ENCODE peak calls at places on chromosomes 16 and 17, in six cellular contexts. J is A549, T is stomach, U is endothelial cell of umbilical vein, M is HCT116, D is uterus. O is an unnamed sample.

GRCh38 chr16:6019490-6019991 is 921.9 kb upstream of the EEF2KMT start:
- DNase-seq in J (no peak), T (no peak), U (no peak), M (no peak), D (no peak), O (no peak)

GRCh38 chr17:31508310-31509094 is 117.0 kb downstream of the RAB11FIP4 start:
- DNase-seq in J (peak), T (peak), U (no peak), M (no peak), D (no peak), O (no peak)

GRCh38 chr17:78563189-78564145 is 13.7 kb downstream of the DNAH17 start:
- DNase-seq in J (no peak), T (peak), U (peak), M (no peak), D (peak), O (no peak)

GRCh38 chr17:2442166-2442565 is 41.3 kb upstream of the MNT start:
- DNase-seq in J (peak), T (no peak), U (no peak), M (no peak), D (no peak), O (no peak)

GRCh38 chr17:29577778-29578211 is 9.3 kb downstream of the TP53I13 start:
- DNase-seq in J (no peak), T (no peak), U (no peak), M (no peak), D (peak), O (no peak)

GRCh38 chr16:21101631-21102420 is 48.8 kb downstream of the DNAH3 start:
- DNase-seq in J (peak), T (peak), U (no peak), M (peak), D (no peak), O (no peak)

GRCh38 chr17:10116267-10116666 is 82.1 kb downstream of the GAS7 start:
- DNase-seq in J (no peak), T (no peak), U (no peak), M (no peak), D (no peak), O (no peak)

GRCh38 chr16:74695450-74696422 is 4.9 kb downstream of the MLKL start:
- DNase-seq in J (peak), T (peak), U (peak), M (peak), D (peak), O (peak)

GRCh38 chr17:34706029-34706428 is 126.6 kb downstream of the TMEM132E start:
- DNase-seq in J (no peak), T (no peak), U (no peak), M (no peak), D (no peak), O (no peak)

GRCh38 chr17:17971431-17972125 is 622 bp downstream of the TOM1L2 start:
- DNase-seq in J (peak), T (peak), U (peak), M (no peak), D (peak), O (no peak)

GRCh38 chr16:69105501-69106361 is at the start of gene HAS3:
- DNase-seq in J (peak), T (peak), U (peak), M (peak), D (no peak), O (peak)

GRCh38 chr17:75856062-75856681 is 1.0 kb upstream of the WBP2 start:
- DNase-seq in J (peak), T (peak), U (peak), M (no peak), D (no peak), O (no peak)

GRCh38 chr16:83682858-83683235 is 124.9 kb upstream of the HSBP1 start:
- DNase-seq in J (no peak), T (no peak), U (no peak), M (no peak), D (no peak), O (no peak)

GRCh38 chr16:57628782-57629181 is 352 bp downstream of the ADGRG1 start:
- DNase-seq in J (no peak), T (no peak), U (no peak), M (no peak), D (no peak), O (no peak)

GRCh38 chr16:57626420-57627170 is 1.8 kb upstream of the ADGRG1 start:
- DNase-seq in J (no peak), T (no peak), U (no peak), M (no peak), D (no peak), O (no peak)

GRCh38 chr16:57629516-57630401 is 1.3 kb downstream of the ADGRG1 start:
- DNase-seq in J (no peak), T (no peak), U (no peak), M (no peak), D (no peak), O (no peak)

GRCh38 chr16:57627184-57627871 is 1.1 kb upstream of the ADGRG1 start:
- DNase-seq in J (peak), T (no peak), U (peak), M (no peak), D (no peak), O (peak)

GRCh38 chr16:57628008-57628781 is at the start of gene ADGRG1:
- DNase-seq in J (peak), T (peak), U (peak), M (peak), D (peak), O (peak)
- TF ChIP-seq POLR2A in J (peak), T (no peak), U (no peak), M (no peak), D (peak), O (peak)

GRCh38 chr17:8222630-8223355 is 12.4 kb upstream of the AURKB start:
- DNase-seq in J (peak), T (peak), U (peak), M (peak), D (peak), O (peak)
- TF ChIP-seq POLR2A in J (peak), T (no peak), U (peak), M (peak), D (peak), O (peak)

DNA sequence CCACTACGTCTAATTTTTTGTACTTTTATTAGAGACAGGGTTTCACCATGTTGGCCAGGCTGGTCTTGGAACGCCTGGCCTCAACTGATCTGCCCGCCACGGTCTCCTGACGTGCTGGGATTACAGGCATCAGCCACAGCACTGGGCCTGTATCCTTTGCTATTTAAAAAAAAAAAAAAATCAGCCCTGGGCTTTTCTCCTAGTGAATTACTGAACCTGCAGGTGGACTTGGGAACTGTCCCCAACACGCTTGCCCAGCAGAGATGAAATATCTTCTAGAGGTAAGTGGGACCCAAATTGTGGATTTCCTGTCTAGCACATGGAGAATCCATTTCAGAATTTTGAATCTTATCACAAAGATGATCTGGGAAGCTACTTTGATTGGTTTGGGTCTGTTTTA is 14.8 kb downstream of the CNOT1 start:
- DNase-seq in J (no peak), T (no peak), U (no peak), M (no peak), D (no peak), O (no peak)
- TF ChIP-seq POLR2A in J (no peak), T (no peak), U (no peak), M (no peak), D (no peak), O (no peak)

GRCh38 chr16:11613381-11614303 is 26.9 kb upstream of the LITAF start:
- DNase-seq in J (no peak), T (peak), U (no peak), M (no peak), D (no peak), O (no peak)
- TF ChIP-seq POLR2A in J (no peak), T (no peak), U (no peak), M (no peak), D (no peak), O (no peak)

DNA sequence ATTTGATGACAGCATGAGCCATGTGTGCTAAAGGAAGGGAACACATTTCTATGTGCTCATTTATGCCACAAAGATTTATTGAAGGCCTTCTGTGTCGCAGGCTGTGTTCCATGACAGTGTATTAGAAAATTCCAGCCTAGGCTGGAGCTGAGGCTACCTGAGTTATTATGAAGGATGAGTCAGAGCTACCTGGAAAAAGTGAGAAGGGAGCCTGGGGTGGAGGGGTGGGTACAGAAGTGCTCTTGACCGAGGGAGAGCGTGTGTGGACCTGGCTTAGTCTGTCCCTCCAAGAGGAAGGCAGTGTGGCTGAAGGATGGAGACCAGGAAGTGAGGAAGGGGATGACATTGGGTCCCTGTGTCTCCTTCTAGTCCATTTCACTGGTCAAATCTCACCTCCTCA is 98.3 kb downstream of the N4BP1 start:
- DNase-seq in J (no peak), T (no peak), U (no peak), M (no peak), D (no peak), O (no peak)
- TF ChIP-seq POLR2A in J (no peak), T (no peak), U (no peak), M (no peak), D (no peak), O (no peak)

DNA sequence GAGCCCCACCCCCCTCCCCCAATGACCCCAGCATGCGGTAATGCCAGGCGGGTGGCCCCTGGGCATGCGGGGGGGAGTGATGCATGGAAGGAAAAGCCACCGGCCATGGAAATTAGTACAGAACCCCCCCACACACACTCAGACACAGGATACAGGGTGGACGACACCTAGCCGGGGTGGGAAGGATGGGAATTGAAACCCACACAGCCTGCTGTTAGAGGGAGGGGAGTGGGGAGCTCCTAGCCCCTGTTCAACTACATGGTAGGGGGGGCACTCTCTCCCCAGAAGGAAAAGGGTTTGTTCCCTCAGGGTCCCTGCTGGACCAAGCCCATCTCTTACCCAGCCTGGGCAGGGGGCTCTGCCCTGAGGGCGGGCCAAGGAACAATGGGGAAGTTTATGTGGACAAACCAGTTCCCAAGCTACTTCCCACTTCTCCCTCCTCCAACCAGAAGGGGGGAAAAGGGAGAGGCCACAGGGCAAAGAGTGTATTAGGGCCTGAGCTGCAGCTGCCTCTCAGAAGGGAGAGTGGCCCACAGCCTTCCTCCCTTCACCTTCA is 5.2 kb downstream of the TMUB2 start:
- DNase-seq in J (no peak), T (no peak), U (no peak), M (no peak), D (no peak), O (no peak)
- TF ChIP-seq POLR2A in J (no peak), T (no peak), U (peak), M (peak), D (no peak), O (no peak)

DNA sequence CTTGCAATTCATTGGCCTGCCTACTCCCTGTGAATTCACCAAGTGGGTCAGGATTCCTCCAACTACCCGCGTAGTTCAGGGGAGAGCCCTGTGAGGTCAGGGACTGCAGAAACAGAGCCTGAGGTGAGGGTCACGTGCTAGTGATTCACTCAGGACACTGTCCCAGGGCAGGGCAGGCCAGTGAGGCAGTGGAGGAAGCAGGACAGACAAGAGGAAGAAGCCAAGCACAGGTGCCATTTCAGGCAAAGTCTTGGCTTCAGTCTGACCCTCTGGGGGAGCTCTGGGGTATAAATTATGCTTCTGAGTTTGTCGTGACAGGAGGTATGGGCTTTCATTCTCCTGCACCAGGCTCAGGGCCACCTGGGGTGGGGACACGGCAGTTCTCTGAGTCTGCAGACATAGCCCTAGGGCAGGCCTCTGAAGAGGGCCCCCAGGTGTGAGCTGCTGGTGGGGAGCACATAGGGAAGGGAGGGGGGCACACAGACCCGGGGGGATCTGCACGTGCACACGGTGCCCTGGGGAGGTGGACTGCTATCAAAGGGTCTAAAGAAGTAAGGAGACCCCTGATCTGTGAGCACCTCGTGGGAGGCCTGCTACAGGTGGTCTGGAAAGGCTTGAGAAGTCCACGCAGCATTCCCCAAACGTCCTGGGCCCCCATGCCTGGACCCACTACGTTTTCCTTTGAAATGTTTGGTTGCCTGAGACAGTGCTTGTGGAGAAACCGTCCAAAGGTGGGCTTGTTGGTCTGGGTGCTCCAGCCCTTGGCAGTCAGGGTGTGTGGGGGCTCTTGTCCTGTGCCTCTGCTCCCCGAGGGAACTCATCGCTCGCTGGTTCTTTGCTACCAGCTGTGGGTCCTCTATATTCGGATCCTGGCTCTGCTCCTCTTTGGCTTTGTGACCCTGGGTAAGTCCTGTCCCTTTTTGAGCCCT is 46.4 kb downstream of the NKD1 start:
- DNase-seq in J (no peak), T (no peak), U (no peak), M (no peak), D (no peak), O (no peak)
- TF ChIP-seq POLR2A in J (no peak), T (no peak), U (no peak), M (no peak), D (no peak), O (no peak)

O was measured in H54.